ENCODE peak calls at places on chromosome 7, in five cellular contexts. One of them, this sample, is unnamed. For H3K4me1, the result is how much of the 10 kb centered on the place peaks cover.

GRCh38 chr7:127413962-127414361 is 21.5 kb upstream of the ZNF800 start:
- DNase-seq in tibial artery: no peak
- DNase-seq in upper lobe of left lung: no peak
- DNase-seq in naive thymus-derived CD4-positive, alpha-beta T cell: peak
- DNase-seq in Peyer's patch: no peak
- DNase-seq in this sample: peak

GRCh38 chr7:156022483-156023459 is 210.5 kb upstream of the SHH start:
- DNase-seq in tibial artery: no peak
- DNase-seq in upper lobe of left lung: no peak
- DNase-seq in Peyer's patch: no peak
- DNase-seq in naive thymus-derived CD4-positive, alpha-beta T cell: no peak
- DNase-seq in this sample: no peak

GRCh38 chr7:13829914-13830603 is 159.4 kb downstream of the ETV1 start:
- DNase-seq in upper lobe of left lung: no peak
- DNase-seq in Peyer's patch: no peak
- DNase-seq in tibial artery: no peak
- DNase-seq in naive thymus-derived CD4-positive, alpha-beta T cell: no peak
- DNase-seq in this sample: no peak

GRCh38 chr7:23114854-23115253 is 9.3 kb downstream of the KLHL7 start:
- DNase-seq in tibial artery: no peak
- DNase-seq in Peyer's patch: no peak
- DNase-seq in naive thymus-derived CD4-positive, alpha-beta T cell: no peak
- DNase-seq in upper lobe of left lung: no peak
- DNase-seq in this sample: no peak

GRCh38 chr7:114703677-114704076 is 218.2 kb upstream of the MDFIC start:
- DNase-seq in upper lobe of left lung: no peak
- DNase-seq in Peyer's patch: peak
- DNase-seq in naive thymus-derived CD4-positive, alpha-beta T cell: no peak
- DNase-seq in tibial artery: no peak
- DNase-seq in this sample: no peak

GRCh38 chr7:100430450-100431285 is 1.0 kb downstream of the MEPCE start:
- DNase-seq in Peyer's patch: no peak
- DNase-seq in tibial artery: peak
- DNase-seq in naive thymus-derived CD4-positive, alpha-beta T cell: no peak
- DNase-seq in upper lobe of left lung: no peak
- DNase-seq in this sample: no peak

GRCh38 chr7:144670251-144670650 is 165.6 kb downstream of the TPK1 start:
- DNase-seq in upper lobe of left lung: no peak
- DNase-seq in naive thymus-derived CD4-positive, alpha-beta T cell: no peak
- DNase-seq in tibial artery: peak
- DNase-seq in Peyer's patch: no peak
- DNase-seq in this sample: no peak

GRCh38 chr7:87451187-87451586 is 24.3 kb downstream of the ABCB4 start:
- DNase-seq in naive thymus-derived CD4-positive, alpha-beta T cell: no peak
- DNase-seq in Peyer's patch: no peak
- DNase-seq in upper lobe of left lung: no peak
- DNase-seq in tibial artery: no peak
- DNase-seq in this sample: no peak

GRCh38 chr7:36971515-36972139 is 247.3 kb upstream of the AOAH start:
- DNase-seq in naive thymus-derived CD4-positive, alpha-beta T cell: no peak
- DNase-seq in Peyer's patch: no peak
- DNase-seq in tibial artery: no peak
- DNase-seq in upper lobe of left lung: no peak
- DNase-seq in this sample: no peak

GRCh38 chr7:78176186-78176585 is 377.6 kb downstream of the PHTF2 start:
- DNase-seq in tibial artery: no peak
- DNase-seq in upper lobe of left lung: no peak
- DNase-seq in Peyer's patch: no peak
- DNase-seq in naive thymus-derived CD4-positive, alpha-beta T cell: no peak
- DNase-seq in this sample: no peak

GRCh38 chr7:27730112-27730511 is 9.8 kb upstream of the TAX1BP1 start:
- DNase-seq in tibial artery: no peak
- DNase-seq in upper lobe of left lung: peak
- DNase-seq in naive thymus-derived CD4-positive, alpha-beta T cell: no peak
- DNase-seq in Peyer's patch: no peak
- DNase-seq in this sample: no peak

GRCh38 chr7:150375662-150376521 is 3.2 kb upstream of the ZNF775 start:
- DNase-seq in naive thymus-derived CD4-positive, alpha-beta T cell: peak
- DNase-seq in upper lobe of left lung: no peak
- DNase-seq in tibial artery: no peak
- DNase-seq in Peyer's patch: no peak
- DNase-seq in this sample: peak

GRCh38 chr7:47255441-47255840 is 326.5 kb downstream of the TNS3 start:
- DNase-seq in upper lobe of left lung: no peak
- DNase-seq in Peyer's patch: no peak
- DNase-seq in tibial artery: no peak
- DNase-seq in naive thymus-derived CD4-positive, alpha-beta T cell: no peak
- DNase-seq in this sample: no peak

GRCh38 chr7:111363099-111363498 is 199.2 kb downstream of the IMMP2L start:
- DNase-seq in naive thymus-derived CD4-positive, alpha-beta T cell: no peak
- DNase-seq in tibial artery: no peak
- DNase-seq in upper lobe of left lung: no peak
- DNase-seq in Peyer's patch: no peak
- DNase-seq in this sample: no peak

GRCh38 chr7:108034586-108034985 is 31.6 kb upstream of the LAMB1 start:
- DNase-seq in upper lobe of left lung: no peak
- DNase-seq in naive thymus-derived CD4-positive, alpha-beta T cell: no peak
- DNase-seq in tibial artery: no peak
- DNase-seq in Peyer's patch: no peak
- DNase-seq in this sample: no peak

GRCh38 chr7:82925331-82925730 is 237.4 kb downstream of the PCLO start:
- DNase-seq in tibial artery: no peak
- DNase-seq in upper lobe of left lung: no peak
- DNase-seq in naive thymus-derived CD4-positive, alpha-beta T cell: no peak
- DNase-seq in Peyer's patch: no peak
- DNase-seq in this sample: no peak

GRCh38 chr7:139618482-139619366 is 95.2 kb downstream of the CLEC2L start:
- DNase-seq in upper lobe of left lung: no peak
- DNase-seq in tibial artery: no peak
- DNase-seq in Peyer's patch: peak
- DNase-seq in naive thymus-derived CD4-positive, alpha-beta T cell: peak
- DNase-seq in this sample: peak

GRCh38 chr7:41976411-41976810 is 260.6 kb downstream of the GLI3 start:
- DNase-seq in upper lobe of left lung: no peak
- DNase-seq in Peyer's patch: no peak
- DNase-seq in tibial artery: no peak
- DNase-seq in naive thymus-derived CD4-positive, alpha-beta T cell: no peak
- DNase-seq in this sample: no peak

GRCh38 chr7:2970907-2971306 is 72.8 kb downstream of the CARD11 start:
- DNase-seq in Peyer's patch: no peak
- DNase-seq in upper lobe of left lung: peak
- DNase-seq in tibial artery: no peak
- DNase-seq in naive thymus-derived CD4-positive, alpha-beta T cell: no peak
- DNase-seq in this sample: no peak

GRCh38 chr7:22610258-22610657 is 110.3 kb upstream of the STEAP1B start:
- DNase-seq in naive thymus-derived CD4-positive, alpha-beta T cell: no peak
- DNase-seq in tibial artery: no peak
- DNase-seq in Peyer's patch: no peak
- DNase-seq in upper lobe of left lung: no peak
- DNase-seq in this sample: no peak

GRCh38 chr7:132752431-132752830 is 176.2 kb upstream of the PLXNA4 start:
- DNase-seq in tibial artery: no peak
- DNase-seq in Peyer's patch: no peak
- DNase-seq in naive thymus-derived CD4-positive, alpha-beta T cell: no peak
- DNase-seq in upper lobe of left lung: no peak
- DNase-seq in this sample: no peak

GRCh38 chr7:149814494-149814893 is 23.7 kb upstream of the ZNF862 start:
- DNase-seq in upper lobe of left lung: no peak
- DNase-seq in tibial artery: no peak
- DNase-seq in naive thymus-derived CD4-positive, alpha-beta T cell: no peak
- DNase-seq in Peyer's patch: no peak
- DNase-seq in this sample: no peak

GRCh38 chr7:89681448-89681847 is 472.8 kb upstream of the STEAP1 start:
- DNase-seq in tibial artery: no peak
- DNase-seq in Peyer's patch: no peak
- DNase-seq in naive thymus-derived CD4-positive, alpha-beta T cell: no peak
- DNase-seq in upper lobe of left lung: no peak
- DNase-seq in this sample: no peak

GRCh38 chr7:141072548-141073172 is 1.2 kb upstream of the TMEM178B start:
- DNase-seq in tibial artery: no peak
- DNase-seq in naive thymus-derived CD4-positive, alpha-beta T cell: no peak
- DNase-seq in Peyer's patch: no peak
- DNase-seq in upper lobe of left lung: no peak
- DNase-seq in this sample: peak

GRCh38 chr7:24836084-24836483 is 78.8 kb upstream of the GSDME start:
- DNase-seq in naive thymus-derived CD4-positive, alpha-beta T cell: no peak
- DNase-seq in tibial artery: no peak
- DNase-seq in upper lobe of left lung: no peak
- DNase-seq in Peyer's patch: peak
- DNase-seq in this sample: peak

GRCh38 chr7:129948338-129948737 is 4.4 kb downstream of the UBE2H start:
- DNase-seq in Peyer's patch: no peak
- DNase-seq in upper lobe of left lung: peak
- DNase-seq in tibial artery: no peak
- DNase-seq in naive thymus-derived CD4-positive, alpha-beta T cell: no peak
- DNase-seq in this sample: no peak

GRCh38 chr7:129948877-129949291 is 3.9 kb downstream of the UBE2H start:
- DNase-seq in Peyer's patch: peak
- DNase-seq in tibial artery: peak
- DNase-seq in upper lobe of left lung: peak
- DNase-seq in naive thymus-derived CD4-positive, alpha-beta T cell: peak
- DNase-seq in this sample: peak

GRCh38 chr7:129946282-129946681 is 6.5 kb downstream of the UBE2H start:
- DNase-seq in upper lobe of left lung: no peak
- DNase-seq in Peyer's patch: no peak
- DNase-seq in tibial artery: no peak
- DNase-seq in naive thymus-derived CD4-positive, alpha-beta T cell: no peak
- DNase-seq in this sample: no peak

GRCh38 chr7:129947001-129947400 is 5.8 kb downstream of the UBE2H start:
- DNase-seq in naive thymus-derived CD4-positive, alpha-beta T cell: no peak
- DNase-seq in tibial artery: no peak
- DNase-seq in upper lobe of left lung: no peak
- DNase-seq in Peyer's patch: no peak
- DNase-seq in this sample: no peak

DNA sequence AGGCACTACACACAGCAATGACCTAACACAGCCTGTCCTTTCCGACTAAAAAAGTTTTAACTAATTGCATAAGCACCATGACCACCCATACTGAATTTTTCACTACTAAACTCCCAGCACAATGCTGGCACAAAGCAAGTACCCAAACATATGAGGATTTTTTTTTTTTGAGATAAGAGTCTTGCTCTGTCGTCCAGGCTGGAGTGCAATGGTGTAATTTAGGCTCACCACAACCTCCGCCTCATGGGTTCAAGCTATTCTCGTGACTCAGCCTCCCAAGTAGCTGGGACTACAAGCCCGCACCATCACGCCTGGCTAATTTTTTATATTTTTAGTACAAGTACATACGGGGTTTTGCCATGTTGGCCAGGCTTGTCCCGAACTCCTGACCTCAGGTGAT is 5.1 kb downstream of the UBE2H start:
- DNase-seq in naive thymus-derived CD4-positive, alpha-beta T cell: no peak
- DNase-seq in tibial artery: no peak
- DNase-seq in Peyer's patch: no peak
- DNase-seq in upper lobe of left lung: peak
- DNase-seq in this sample: no peak
- H3K27ac ChIP-seq in naive thymus-derived CD4-positive, alpha-beta T cell: no peak
- H3K27ac ChIP-seq in tibial artery: peak
- H3K27ac ChIP-seq in Peyer's patch: peak
- H3K27ac ChIP-seq in upper lobe of left lung: peak
- H3K27ac ChIP-seq in this sample: no peak

GRCh38 chr7:29194594-29195417 is at the start of gene CHN2:
- DNase-seq in naive thymus-derived CD4-positive, alpha-beta T cell: peak
- DNase-seq in upper lobe of left lung: peak
- DNase-seq in tibial artery: peak
- DNase-seq in Peyer's patch: peak
- DNase-seq in this sample: peak

GRCh38 chr7:29192284-29192683 is 2.3 kb upstream of the CHN2 start:
- DNase-seq in naive thymus-derived CD4-positive, alpha-beta T cell: no peak
- DNase-seq in upper lobe of left lung: no peak
- DNase-seq in Peyer's patch: no peak
- DNase-seq in tibial artery: no peak
- DNase-seq in this sample: no peak

GRCh38 chr7:29192811-29193210 is 1.8 kb upstream of the CHN2 start:
- DNase-seq in tibial artery: no peak
- DNase-seq in upper lobe of left lung: no peak
- DNase-seq in Peyer's patch: no peak
- DNase-seq in naive thymus-derived CD4-positive, alpha-beta T cell: no peak
- DNase-seq in this sample: no peak

GRCh38 chr7:29193316-29194205 is 1.0 kb upstream of the CHN2 start:
- DNase-seq in upper lobe of left lung: no peak
- DNase-seq in Peyer's patch: no peak
- DNase-seq in naive thymus-derived CD4-positive, alpha-beta T cell: no peak
- DNase-seq in tibial artery: no peak
- DNase-seq in this sample: no peak

GRCh38 chr7:29194206-29194593 is 375 bp upstream of the CHN2 start:
- DNase-seq in naive thymus-derived CD4-positive, alpha-beta T cell: no peak
- DNase-seq in Peyer's patch: no peak
- DNase-seq in upper lobe of left lung: no peak
- DNase-seq in tibial artery: no peak
- DNase-seq in this sample: no peak
- H3K4me1 ChIP-seq in naive thymus-derived CD4-positive, alpha-beta T cell: under half
- H3K4me1 ChIP-seq in Peyer's patch: under half
- H3K4me1 ChIP-seq in upper lobe of left lung: under half
- H3K4me1 ChIP-seq in tibial artery: under half
- H3K4me1 ChIP-seq in this sample: under half

DNA sequence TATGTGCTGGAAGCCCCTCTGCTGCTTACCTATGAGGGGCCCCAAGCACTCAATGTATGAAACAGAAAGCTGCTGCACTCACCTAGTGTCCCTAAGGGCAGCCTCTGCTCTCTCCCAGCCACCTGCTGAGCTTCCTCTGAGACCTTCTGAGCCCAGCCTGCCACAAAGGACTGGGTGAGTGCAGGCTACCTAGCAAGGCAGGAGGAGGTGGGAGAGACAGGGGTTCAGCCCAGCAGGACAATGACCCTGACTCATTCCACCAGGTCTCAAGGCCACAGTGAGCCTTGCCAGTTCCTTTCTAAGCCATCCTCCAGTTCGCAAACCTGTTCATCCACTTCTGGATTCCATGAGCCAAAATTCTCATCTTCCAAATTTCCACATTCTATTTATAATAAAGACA is 16.3 kb downstream of the VOPP1 start:
- DNase-seq in Peyer's patch: peak
- DNase-seq in upper lobe of left lung: no peak
- DNase-seq in tibial artery: no peak
- DNase-seq in naive thymus-derived CD4-positive, alpha-beta T cell: no peak
- DNase-seq in this sample: no peak
- H3K4me3 ChIP-seq in Peyer's patch: no peak
- H3K4me3 ChIP-seq in upper lobe of left lung: no peak
- H3K4me3 ChIP-seq in tibial artery: no peak
- H3K4me3 ChIP-seq in naive thymus-derived CD4-positive, alpha-beta T cell: no peak
- H3K4me3 ChIP-seq in this sample: no peak

GRCh38 chr7:106773228-106773627 is 91.9 kb upstream of the PIK3CG start:
- DNase-seq in Peyer's patch: no peak
- DNase-seq in naive thymus-derived CD4-positive, alpha-beta T cell: no peak
- DNase-seq in tibial artery: no peak
- DNase-seq in upper lobe of left lung: no peak
- DNase-seq in this sample: no peak
- H3K27ac ChIP-seq in Peyer's patch: no peak
- H3K27ac ChIP-seq in naive thymus-derived CD4-positive, alpha-beta T cell: no peak
- H3K27ac ChIP-seq in tibial artery: no peak
- H3K27ac ChIP-seq in upper lobe of left lung: no peak
- H3K27ac ChIP-seq in this sample: no peak

DNA sequence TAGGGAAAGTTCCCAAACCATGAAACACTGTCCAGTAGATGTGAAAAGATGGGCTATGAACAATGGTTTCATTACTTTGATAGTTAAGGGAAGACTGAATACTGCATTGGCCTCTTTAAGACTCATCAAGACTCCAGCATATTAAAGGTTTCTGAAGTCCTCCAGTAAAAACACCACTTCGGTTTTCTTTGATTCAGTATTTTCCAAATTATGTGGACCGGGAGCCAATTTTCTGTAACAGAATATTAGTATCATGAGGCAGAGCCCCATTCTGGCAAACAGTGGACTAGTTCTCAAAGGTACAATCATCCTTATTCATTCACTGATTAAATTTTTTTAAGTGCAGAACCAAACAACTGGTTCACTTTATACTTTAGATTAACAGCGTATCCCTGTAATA is 241.1 kb upstream of the LRGUK start:
- DNase-seq in tibial artery: no peak
- DNase-seq in Peyer's patch: no peak
- DNase-seq in naive thymus-derived CD4-positive, alpha-beta T cell: no peak
- DNase-seq in upper lobe of left lung: no peak
- DNase-seq in this sample: no peak
- H3K4me1 ChIP-seq in tibial artery: under half
- H3K4me1 ChIP-seq in Peyer's patch: under half
- H3K4me1 ChIP-seq in naive thymus-derived CD4-positive, alpha-beta T cell: under half
- H3K4me1 ChIP-seq in upper lobe of left lung: under half
- H3K4me1 ChIP-seq in this sample: under half